ENCODE peak calls at places on chromosomes 1 and 21, in nine cellular contexts. B is DND-41; W is mammary epithelial cell; U is ascending aorta; O is foreskin fibroblast; H is Panc1; Z is CD4-positive, alpha-beta T cell; T is uterus; A is PC-3. M is an unnamed sample.
A peak's percentile ranks its signal among the peaks of the same experiment; 100 is the strongest.

GRCh38 chr1:34590211-34590623 is 164.6 kb upstream of the GJB5 start:
- DNase-seq in W (peak; percentile 52), O (no peak), T (no peak), A (peak; percentile 85), B (peak; percentile 9), U (no peak), H (no peak), Z (no peak), M (no peak)

GRCh38 chr1:48069662-48070432 is 72.7 kb upstream of the TRABD2B start:
- DNase-seq in Z (no peak), A (peak; percentile 62), T (peak; percentile 44), H (no peak), O (no peak), U (no peak), W (no peak), B (no peak), M (no peak)

GRCh38 chr1:211722277-211723175 is 47.1 kb upstream of the NEK2 start:
- DNase-seq in U (no peak), O (no peak), A (no peak), H (no peak), W (no peak), B (no peak), Z (no peak), T (no peak), M (no peak)

GRCh38 chr1:5730272-5731109 is 261.7 kb downstream of the NPHP4 start:
- DNase-seq in U (no peak), A (no peak), T (no peak), B (no peak), Z (no peak), O (no peak), H (no peak), W (no peak), M (no peak)

GRCh38 chr1:171180671-171181070 is 4.4 kb upstream of the FMO2 start:
- DNase-seq in A (no peak), W (no peak), H (no peak), B (no peak), U (no peak), T (no peak), O (peak; percentile 28), Z (no peak), M (no peak)

GRCh38 chr1:220462756-220463155 is 65.2 kb upstream of the MARK1 start:
- DNase-seq in W (no peak), T (no peak), U (no peak), H (no peak), B (no peak), A (peak; percentile 48), O (no peak), Z (no peak), M (no peak)

GRCh38 chr21:16137106-16137505 is 407.3 kb downstream of the USP25 start:
- DNase-seq in T (no peak), U (no peak), Z (no peak), A (no peak), O (no peak), H (no peak), W (no peak), B (no peak), M (peak; percentile 66)

GRCh38 chr21:30340714-30341573 is 3.5 kb upstream of the KRTAP27-1 start:
- DNase-seq in U (no peak), Z (peak; percentile 18), A (peak; percentile 83), H (peak; percentile 2), B (peak; percentile 44), W (peak; percentile 45), O (no peak), T (no peak), M (peak; percentile 72)

DNA sequence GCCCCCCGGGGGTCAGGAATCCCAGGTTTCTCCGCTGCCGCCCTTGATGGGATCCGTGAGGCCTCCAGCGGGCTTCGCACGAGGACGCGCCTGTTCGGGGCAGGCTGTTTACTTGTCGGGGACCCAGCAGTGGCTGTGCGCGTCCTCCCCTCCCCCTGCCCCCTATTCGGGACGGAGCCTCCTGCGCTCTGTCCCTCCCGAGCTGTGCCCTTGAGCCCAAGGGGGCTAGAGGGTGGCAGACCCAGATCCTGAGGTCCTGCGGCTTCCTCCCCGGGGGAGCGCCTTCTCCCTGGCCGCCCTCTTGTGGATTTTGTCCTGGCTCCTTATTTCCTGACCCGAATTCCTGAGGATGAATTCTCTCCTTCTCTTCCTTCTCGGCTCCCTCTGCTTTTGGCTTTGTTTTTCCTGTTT is 38.4 kb downstream of the PIK3CD start:
- DNase-seq in O (no peak), H (no peak), U (no peak), T (peak; percentile 29), A (no peak), B (no peak), Z (no peak), W (no peak), M (no peak)
- TF ChIP-seq CTCF in O (no peak), H (no peak), U (no peak), T (no peak), A (no peak), B (no peak), Z (no peak), W (peak; percentile 31), M (peak; percentile 22)

GRCh38 chr1:229295745-229296144 is 24.8 kb downstream of the RAB4A start:
- DNase-seq in B (no peak), O (no peak), T (no peak), U (no peak), W (no peak), Z (no peak), A (no peak), H (no peak), M (no peak)
- TF ChIP-seq CTCF in B (no peak), O (no peak), T (no peak), U (no peak), W (peak; percentile 20), Z (no peak), A (no peak), H (no peak), M (no peak)

GRCh38 chr1:16165548-16165947 is 9.7 kb upstream of the EPHA2 start:
- DNase-seq in T (no peak), B (no peak), A (no peak), U (no peak), O (no peak), H (no peak), Z (no peak), W (no peak), M (no peak)
- TF ChIP-seq CTCF in T (no peak), B (no peak), A (no peak), U (no peak), O (no peak), H (no peak), Z (no peak), W (no peak), M (no peak)

GRCh38 chr1:208997726-208998312 is 585.7 kb upstream of the CAMK1G start:
- DNase-seq in U (no peak), H (no peak), W (no peak), B (no peak), O (peak; percentile 4), A (peak; percentile 72), Z (no peak), T (no peak), M (peak; percentile 11)
- TF ChIP-seq CTCF in U (no peak), H (peak; percentile 8), W (peak; percentile 67), B (peak; percentile 54), O (peak; percentile 66), A (peak; percentile 86), Z (no peak), T (no peak), M (peak; percentile 27)

DNA sequence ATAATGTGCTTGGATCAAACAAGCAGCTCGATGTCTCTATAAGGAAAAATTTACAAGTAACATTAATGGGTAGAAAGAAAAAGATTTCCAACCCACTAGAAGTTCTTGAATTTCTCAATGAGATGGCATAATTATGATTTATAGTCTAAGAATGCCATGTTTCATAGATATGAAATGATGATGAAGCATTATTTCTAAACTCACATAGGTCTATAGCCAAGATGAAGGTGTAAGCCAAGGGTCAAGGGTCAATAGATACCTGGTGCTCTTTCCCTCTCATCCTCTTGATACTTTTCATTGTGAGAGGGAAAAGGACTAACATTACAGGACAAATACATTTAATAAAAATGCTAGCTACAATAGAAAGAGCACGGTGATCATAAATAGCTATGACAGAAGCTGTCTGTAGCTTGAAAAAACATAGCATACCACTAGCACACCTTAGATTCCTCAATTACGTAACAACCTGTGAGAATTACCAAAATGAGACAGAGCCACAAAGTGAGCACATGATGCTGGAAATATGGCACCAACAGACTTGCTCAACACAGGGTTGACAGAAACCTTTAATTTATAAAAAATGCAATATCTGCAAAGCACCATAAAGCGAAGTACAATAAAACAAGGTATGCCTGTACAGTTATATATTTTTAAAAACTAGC is 26.3 kb upstream of the F13B start:
- DNase-seq in H (no peak), U (no peak), T (no peak), Z (no peak), W (peak; percentile 63), O (no peak), B (no peak), A (no peak), M (no peak)
- TF ChIP-seq CTCF in H (no peak), U (no peak), T (no peak), Z (no peak), W (no peak), O (no peak), B (no peak), A (no peak), M (no peak)

GRCh38 chr21:26167593-26167992 is 3.0 kb downstream of the APP start:
- DNase-seq in U (no peak), A (no peak), B (no peak), W (no peak), O (no peak), Z (no peak), T (no peak), H (no peak), M (no peak)

GRCh38 chr21:26170471-26171309 is at the start of gene APP:
- DNase-seq in U (peak; percentile 90), H (no peak), A (peak; percentile 83), O (peak; percentile 71), Z (peak; percentile 85), W (peak; percentile 77), B (no peak), T (peak; percentile 83), M (peak; percentile 81)

GRCh38 chr21:26171310-26172100 is 935 bp upstream of the APP start:
- DNase-seq in A (no peak), Z (no peak), H (no peak), T (no peak), O (no peak), U (no peak), W (no peak), B (no peak), M (no peak)

GRCh38 chr21:26169611-26170470 is 729 bp downstream of the APP start:
- DNase-seq in U (peak; percentile 76), O (peak; percentile 43), T (peak; percentile 42), A (peak; percentile 62), B (no peak), Z (peak; percentile 7), W (peak; percentile 61), H (no peak), M (peak; percentile 67)

GRCh38 chr21:26169061-26169610 is 1.4 kb downstream of the APP start:
- DNase-seq in Z (peak; percentile 22), H (no peak), U (peak; percentile 69), O (peak; percentile 47), W (peak; percentile 60), T (peak; percentile 40), A (peak; percentile 70), B (no peak), M (peak; percentile 88)
- TF ChIP-seq CTCF in Z (peak; percentile 35), H (peak; percentile 33), U (no peak), O (peak; percentile 50), W (peak; percentile 42), T (peak; percentile 22), A (peak; percentile 49), B (no peak), M (peak; percentile 74)